ENCODE peak calls at places on chromosomes 6 and 20, in four cellular contexts. H is brain microvascular endothelial cell; F is cardiac muscle cell; N is effector memory CD4-positive, alpha-beta T cell. U is an unnamed sample.

GRCh38 chr6:83536034-83536646 is 23.8 kb downstream of the PRSS35 start:
- DNase-seq in F (peak; percentile 68), N (no peak), H (peak; percentile 57), U (no peak)

GRCh38 chr6:43924222-43924702 is 154.3 kb downstream of the VEGFA start:
- DNase-seq in H (no peak), F (peak; percentile 24), N (no peak), U (no peak)

GRCh38 chr6:33632603-33633039 is 11.5 kb downstream of the ITPR3 start:
- DNase-seq in F (peak; percentile 50), N (no peak), H (peak; percentile 12), U (no peak)

GRCh38 chr6:155417454-155417853 is 38.2 kb downstream of the NOX3 start:
- DNase-seq in F (no peak), H (no peak), N (no peak), U (no peak)

GRCh38 chr6:109610555-109610954 is 80.4 kb downstream of the AK9 start:
- DNase-seq in H (no peak), F (peak; percentile 4), N (no peak), U (no peak)

GRCh38 chr6:10644225-10644624 is 50.2 kb downstream of the C6orf52 start:
- DNase-seq in F (no peak), H (no peak), N (no peak), U (no peak)

GRCh38 chr6:7425808-7426190 is 36.2 kb downstream of the RIOK1 start:
- DNase-seq in N (no peak), F (no peak), H (no peak), U (no peak)

GRCh38 chr6:4358414-4359107 is 223.2 kb upstream of the ECI2 start:
- DNase-seq in F (peak; percentile 98), N (no peak), H (peak; percentile 100), U (peak; percentile 100)

GRCh38 chr6:125858427-125859320 is 67.9 kb downstream of the NCOA7 start:
- DNase-seq in N (no peak), F (peak; percentile 76), H (peak; percentile 51), U (no peak)

GRCh38 chr6:43335469-43335868 is 26.8 kb upstream of the CRIP3 start:
- DNase-seq in H (no peak), F (no peak), N (no peak), U (no peak)

GRCh38 chr6:3577517-3577916 is 120.7 kb upstream of the SLC22A23 start:
- DNase-seq in F (no peak), H (no peak), N (no peak), U (no peak)

GRCh38 chr20:64146301-64146935 is 17.8 kb upstream of the MYT1 start:
- DNase-seq in F (no peak), H (no peak), N (no peak), U (no peak)

GRCh38 chr6:6740595-6740994 is 152.1 kb downstream of the LY86 start:
- DNase-seq in N (no peak), F (no peak), H (no peak), U (no peak)

GRCh38 chr20:58103961-58104360 is 124.5 kb downstream of the ANKRD60 start:
- DNase-seq in F (no peak), N (no peak), H (no peak), U (no peak)

GRCh38 chr20:32727663-32728062 is 15.6 kb downstream of the COMMD7 start:
- DNase-seq in F (peak; percentile 74), H (peak; percentile 75), N (no peak), U (peak; percentile 73)

GRCh38 chr6:86537311-86537861 is 399.9 kb upstream of the HTR1E start:
- DNase-seq in N (no peak), F (no peak), H (no peak), U (no peak)

DNA sequence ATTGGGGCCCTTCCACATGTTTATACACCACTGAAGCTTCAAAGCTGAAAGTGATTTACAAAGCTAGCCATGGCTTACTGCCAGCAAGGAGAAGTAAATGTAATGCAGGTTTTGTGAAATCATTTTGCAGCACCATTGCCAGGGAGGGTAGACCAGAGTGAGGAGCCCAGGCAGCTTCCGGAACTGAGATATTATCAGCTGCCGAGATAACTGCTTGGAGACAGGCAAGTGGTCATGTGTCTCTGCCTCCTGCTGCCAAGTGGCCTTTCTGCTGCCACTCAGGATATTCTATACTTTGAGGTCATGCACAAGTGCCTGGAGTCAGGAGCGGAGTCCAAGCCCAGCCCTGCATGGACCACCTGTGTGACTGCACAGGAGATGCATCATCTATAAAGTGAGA is 160.2 kb downstream of the SYNDIG1 start:
- DNase-seq in F (peak; percentile 46), H (no peak), N (no peak), U (no peak)
- H3K4me3 ChIP-seq in F (no peak overlapping the region), H (no peak overlapping the region), N (no peak overlapping the region), U (no peak overlapping the region)

GRCh38 chr6:31538805-31539400 is 2.9 kb downstream of the DDX39B start:
- DNase-seq in F (no peak), N (no peak), H (no peak), U (no peak)
- H3K4me3 ChIP-seq in F (no peak overlapping the region), N (no peak overlapping the region), H (peak overlapping the region; percentile 97), U (peak overlapping the region; percentile 66)

GRCh38 chr6:132780770-132781371 is 17.6 kb downstream of the SLC18B1 start:
- DNase-seq in N (no peak), H (no peak), F (peak; percentile 55), U (no peak)
- H3K4me3 ChIP-seq in N (no peak overlapping the region), H (no peak overlapping the region), F (no peak overlapping the region), U (no peak overlapping the region)

GRCh38 chr6:113642390-113642713 is 214.8 kb upstream of the MARCKS start:
- DNase-seq in F (no peak), N (no peak), H (no peak), U (no peak)
- H3K4me3 ChIP-seq in F (no peak overlapping the region), N (no peak overlapping the region), H (no peak overlapping the region), U (no peak overlapping the region)

GRCh38 chr20:22921595-22922421 is 113.3 kb upstream of the SSTR4 start:
- DNase-seq in N (no peak), H (peak; percentile 59), F (peak; percentile 81), U (peak; percentile 54)
- H3K4me3 ChIP-seq in N (no peak overlapping the region), H (no peak overlapping the region), F (no peak overlapping the region), U (no peak overlapping the region)

GRCh38 chr6:105075210-105075609 is 104.6 kb downstream of the POPDC3 start:
- DNase-seq in F (no peak), N (no peak), H (no peak), U (no peak)

GRCh38 chr6:105077592-105078463 is 102.0 kb downstream of the POPDC3 start:
- DNase-seq in H (peak; percentile 15), F (peak; percentile 68), N (no peak), U (no peak)

DNA sequence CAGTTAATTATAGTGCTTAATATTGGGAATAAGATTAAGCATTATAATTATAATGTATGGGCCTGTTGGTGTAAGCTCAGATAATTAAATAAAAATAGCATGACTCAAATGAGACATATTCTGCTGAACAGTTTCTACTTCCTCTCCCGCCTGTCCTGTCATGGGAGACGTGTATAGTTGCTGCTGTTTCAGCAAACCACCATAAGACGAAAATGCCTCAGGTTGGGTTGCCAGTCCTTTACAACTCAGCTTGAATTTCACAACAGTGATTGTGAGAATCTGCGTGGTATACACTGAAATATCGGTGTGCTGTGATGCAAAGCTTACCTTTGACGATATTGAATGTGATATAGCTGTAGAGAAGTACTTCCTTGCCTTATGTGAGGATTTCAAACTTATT is 99.5 kb downstream of the POPDC3 start:
- DNase-seq in N (no peak), F (no peak), H (no peak), U (no peak)
- H3K4me3 ChIP-seq in N (no peak overlapping the region), F (no peak overlapping the region), H (no peak overlapping the region), U (no peak overlapping the region)

GRCh38 chr6:30542915-30543314 is 13.4 kb downstream of the GNL1 start:
- DNase-seq in F (peak; percentile 13), N (no peak), H (peak; percentile 28), U (no peak)

GRCh38 chr6:30541515-30542403 is 14.5 kb downstream of the GNL1 start:
- DNase-seq in N (peak; percentile 61), F (peak; percentile 92), H (peak; percentile 73), U (peak; percentile 58)

GRCh38 chr6:30543824-30544223 is 12.5 kb downstream of the GNL1 start:
- DNase-seq in H (no peak), F (no peak), N (peak; percentile 22), U (no peak)

GRCh38 chr6:30544666-30545272 is 11.5 kb downstream of the GNL1 start:
- DNase-seq in N (no peak), H (peak; percentile 57), F (peak; percentile 78), U (peak; percentile 43)

DNA sequence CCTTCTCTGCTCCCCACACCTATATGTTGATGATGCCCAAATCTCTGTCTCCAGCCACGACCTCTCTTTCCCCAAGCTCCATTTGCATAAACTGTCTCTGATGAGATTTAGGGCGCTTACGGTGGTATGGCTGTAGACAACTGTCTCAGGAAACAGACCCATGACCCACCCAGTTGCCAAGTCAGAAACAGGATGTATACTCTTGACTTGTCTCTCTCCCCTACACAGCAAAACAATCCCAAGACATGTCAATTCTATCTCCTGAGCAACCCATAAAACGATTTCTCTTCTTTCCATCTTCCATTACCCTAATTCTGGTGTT is 13.9 kb downstream of the GNL1 start:
- DNase-seq in H (no peak), F (no peak), N (no peak), U (no peak)
- H3K4me3 ChIP-seq in H (no peak overlapping the region), F (no peak overlapping the region), N (peak overlapping the region; percentile 53), U (no peak overlapping the region)

GRCh38 chr20:3932277-3933073 is 43.3 kb downstream of the PANK2 start:
- DNase-seq in H (no peak), F (no peak), N (no peak), U (no peak)
- H3K4me3 ChIP-seq in H (peak overlapping the region; percentile 17), F (no peak overlapping the region), N (peak overlapping the region; percentile 56), U (no peak overlapping the region)

GRCh38 chr6:160030103-160030502 is 61.2 kb downstream of the IGF2R start:
- DNase-seq in N (no peak), F (peak; percentile 96), H (peak; percentile 95), U (peak; percentile 95)
- H3K4me3 ChIP-seq in N (no peak overlapping the region), F (no peak overlapping the region), H (no peak overlapping the region), U (no peak overlapping the region)

GRCh38 chr6:134374486-134374885 is 56.6 kb upstream of the SGK1 start:
- DNase-seq in H (peak; percentile 65), N (no peak), F (no peak), U (no peak)

GRCh38 chr6:134375199-134375598 is 57.3 kb upstream of the SGK1 start:
- DNase-seq in N (no peak), F (no peak), H (no peak), U (no peak)

GRCh38 chr6:134373966-134374365 is 56.1 kb upstream of the SGK1 start:
- DNase-seq in F (no peak), H (no peak), N (no peak), U (no peak)

GRCh38 chr6:134373282-134373922 is 55.5 kb upstream of the SGK1 start:
- DNase-seq in H (peak; percentile 80), F (peak; percentile 81), N (no peak), U (peak; percentile 91)

DNA sequence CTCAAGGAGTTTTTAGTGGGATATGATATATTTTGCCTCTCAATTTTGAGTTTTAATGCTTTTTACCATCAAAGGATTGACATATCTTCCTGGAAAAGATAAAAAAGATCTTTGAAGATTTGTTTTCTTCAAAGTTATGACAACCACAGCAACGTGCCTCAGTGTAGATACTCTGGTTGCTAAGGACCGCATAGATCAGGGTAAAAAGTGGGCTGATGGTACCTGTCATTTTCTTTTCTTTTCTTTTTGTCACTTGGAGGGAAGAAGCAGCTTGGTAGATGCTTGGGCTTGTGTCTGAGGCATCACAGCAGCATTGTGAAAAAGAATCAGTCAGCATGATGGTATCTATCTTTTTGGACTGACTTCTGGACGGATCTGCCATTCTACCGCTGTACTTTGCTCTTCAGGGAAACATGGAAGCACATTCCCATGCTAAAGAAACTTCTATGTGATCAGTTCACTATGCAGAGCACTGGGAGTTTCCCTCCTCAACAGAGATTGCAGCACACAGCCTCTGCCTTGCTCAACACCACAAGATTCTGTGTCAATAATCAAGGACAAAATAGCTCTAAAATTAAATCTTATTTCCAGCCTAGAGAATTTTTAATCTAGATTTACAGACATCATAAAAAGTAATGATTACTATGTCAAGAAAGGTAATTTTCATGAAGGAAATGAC is 54.8 kb upstream of the SGK1 start:
- DNase-seq in H (peak; percentile 66), N (no peak), F (peak; percentile 83), U (peak; percentile 87)
- H3K4me3 ChIP-seq in H (no peak overlapping the region), N (no peak overlapping the region), F (no peak overlapping the region), U (no peak overlapping the region)